ENCODE peak calls at places on chromosomes 2 and 18, in eight cellular contexts. E, L, C, B, H, O, J and U are unnamed samples.

GRCh38 chr18:47263197-47263827 is 11.9 kb upstream of the SKOR2 start:
- DNase-seq in O (no peak), J (no peak), E (no peak), B (no peak), C (no peak), L (no peak), H (no peak), U (no peak)

GRCh38 chr18:21897811-21898210 is 157.2 kb downstream of the MIB1 start:
- DNase-seq in J (no peak), L (no peak), H (peak; percentile 19), E (no peak), B (no peak), C (peak; percentile 58), O (peak; percentile 30), U (peak; percentile 84)

GRCh38 chr2:8581048-8581561 is 100.8 kb upstream of the ID2 start:
- DNase-seq in O (no peak), H (no peak), J (no peak), L (no peak), B (no peak), E (no peak), C (peak; percentile 26), U (no peak)

GRCh38 chr2:42567389-42567788 is 1.0 kb upstream of the MTA3 start:
- DNase-seq in E (no peak), B (no peak), L (no peak), H (no peak), C (no peak), J (no peak), O (no peak), U (no peak)

GRCh38 chr2:213763963-213764362 is 479.7 kb downstream of the SPAG16 start:
- DNase-seq in C (no peak), J (no peak), B (no peak), H (no peak), O (no peak), L (no peak), E (no peak), U (no peak)

GRCh38 chr18:31454066-31454708 is 6.6 kb downstream of the DSG3 start:
- DNase-seq in J (no peak), H (no peak), O (peak; percentile 71), E (no peak), L (no peak), B (no peak), C (no peak), U (no peak)

GRCh38 chr2:104861295-104862060 is 7.6 kb downstream of the POU3F3 start:
- DNase-seq in J (no peak), O (no peak), H (no peak), L (no peak), E (no peak), B (no peak), C (no peak), U (no peak)

GRCh38 chr18:68779169-68779568 is 18.7 kb upstream of the CCDC102B start:
- DNase-seq in O (no peak), H (no peak), B (no peak), L (no peak), E (no peak), C (no peak), J (no peak), U (peak; percentile 86)

GRCh38 chr2:8564475-8564874 is 117.4 kb upstream of the ID2 start:
- DNase-seq in C (no peak), L (no peak), E (no peak), O (no peak), B (peak; percentile 30), H (no peak), J (no peak), U (no peak)

GRCh38 chr2:207467716-207468347 is 61.9 kb upstream of the CREB1 start:
- DNase-seq in H (no peak), J (no peak), B (no peak), E (no peak), C (no peak), O (no peak), L (no peak), U (no peak)

GRCh38 chr2:29528891-29529520 is 392.4 kb downstream of the ALK start:
- DNase-seq in O (no peak), E (peak; percentile 38), H (no peak), J (no peak), L (peak; percentile 54), C (peak; percentile 39), B (no peak), U (peak; percentile 35)

GRCh38 chr2:69175795-69176715 is 163.1 kb downstream of the ANTXR1 start:
- DNase-seq in L (no peak), H (no peak), B (no peak), E (no peak), C (no peak), O (no peak), J (no peak), U (peak; percentile 65)

GRCh38 chr2:120735750-120736170 is at the start of gene GLI2:
- DNase-seq in J (peak; percentile 8), H (peak; percentile 76), L (peak; percentile 66), O (peak; percentile 61), B (peak; percentile 89), E (peak; percentile 74), C (peak; percentile 70), U (peak; percentile 93)

DNA sequence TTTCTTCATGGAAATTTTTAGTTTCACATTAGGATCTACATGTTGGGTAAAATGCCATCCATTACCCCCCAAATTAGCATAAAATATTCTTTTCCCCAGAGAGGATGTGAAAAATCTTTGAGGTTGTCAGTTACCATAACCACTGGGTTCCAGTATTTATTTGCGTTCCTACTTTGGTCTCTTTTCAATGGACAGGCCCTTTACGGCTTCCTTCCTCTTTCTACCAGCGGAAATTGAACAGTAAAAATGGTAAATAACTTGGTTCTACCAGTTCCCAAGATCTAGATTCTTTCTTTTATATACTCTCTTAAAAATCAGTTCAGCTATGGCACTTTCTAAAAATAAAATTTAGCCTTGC is 169.2 kb upstream of the APCDD1 start:
- DNase-seq in O (no peak), B (no peak), C (no peak), L (no peak), E (no peak), H (no peak), J (no peak), U (no peak)
- H3K27ac ChIP-seq in O (no peak overlapping the region), B (no peak overlapping the region), C (no peak overlapping the region), L (no peak overlapping the region), E (no peak overlapping the region), H (no peak overlapping the region), J (no peak overlapping the region), U (no peak overlapping the region)

DNA sequence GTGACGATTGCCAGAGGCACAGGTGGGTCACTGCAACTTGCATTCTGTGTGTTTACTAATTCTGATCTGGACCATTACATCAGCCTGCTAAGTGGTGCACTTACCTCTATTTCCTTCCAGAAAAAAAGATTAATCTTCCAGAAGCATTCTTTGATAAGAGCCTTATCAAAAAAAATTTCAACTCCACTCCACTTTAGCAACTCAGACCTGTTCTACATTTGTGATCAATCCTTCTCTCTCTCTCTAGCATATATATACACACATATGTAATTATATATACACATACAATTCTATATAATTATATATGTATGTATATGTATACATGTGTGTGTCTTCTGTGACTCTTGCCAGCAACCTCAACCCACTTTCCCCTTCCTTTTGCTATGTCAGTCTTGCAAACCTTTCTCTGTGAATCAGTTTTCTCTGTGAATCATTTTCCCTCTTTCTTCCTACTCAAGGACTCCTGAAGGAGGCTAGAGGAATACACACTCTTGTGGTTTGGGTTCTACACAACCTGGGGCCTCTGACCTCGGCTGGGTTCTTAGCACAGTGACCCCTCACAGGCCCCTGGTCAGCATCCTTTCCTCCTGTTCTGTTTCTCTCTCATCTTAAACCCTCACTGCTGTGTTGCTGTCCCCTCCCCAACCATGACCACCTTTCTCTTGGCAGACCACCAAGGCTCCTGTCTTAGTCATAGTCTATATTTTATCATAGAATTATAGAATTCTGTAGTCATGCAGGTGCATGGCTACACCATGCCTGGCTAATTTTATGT is 130.4 kb upstream of the PELI1 start:
- DNase-seq in H (no peak), B (no peak), E (no peak), L (no peak), O (no peak), C (no peak), J (no peak), U (no peak)
- H3K27ac ChIP-seq in H (peak overlapping the region; percentile 85), B (peak overlapping the region; percentile 66), E (peak overlapping the region; percentile 67), L (peak overlapping the region; percentile 80), O (peak overlapping the region; percentile 52), C (peak overlapping the region; percentile 85), J (no peak overlapping the region), U (no peak overlapping the region)

GRCh38 chr2:168992591-168993349 is 38.4 kb downstream of the ABCB11 start:
- DNase-seq in H (no peak), O (no peak), C (no peak), E (no peak), L (no peak), J (no peak), B (no peak), U (no peak)

GRCh38 chr2:168995744-168996143 is 35.4 kb downstream of the ABCB11 start:
- DNase-seq in L (no peak), B (no peak), E (no peak), J (no peak), O (no peak), H (no peak), C (no peak), U (no peak)

GRCh38 chr2:168988755-168989154 is 42.4 kb downstream of the ABCB11 start:
- DNase-seq in E (no peak), C (no peak), B (no peak), J (no peak), H (no peak), O (no peak), L (no peak), U (no peak)

GRCh38 chr2:168993538-168993937 is 37.6 kb downstream of the ABCB11 start:
- DNase-seq in H (no peak), C (no peak), O (no peak), B (no peak), E (no peak), L (no peak), J (no peak), U (no peak)

GRCh38 chr2:168992026-168992425 is 39.1 kb downstream of the ABCB11 start:
- DNase-seq in L (no peak), E (no peak), J (no peak), H (no peak), C (no peak), B (no peak), O (no peak), U (no peak)
- H3K27ac ChIP-seq in L (no peak overlapping the region), E (no peak overlapping the region), J (no peak overlapping the region), H (no peak overlapping the region), C (no peak overlapping the region), B (no peak overlapping the region), O (no peak overlapping the region), U (no peak overlapping the region)

DNA sequence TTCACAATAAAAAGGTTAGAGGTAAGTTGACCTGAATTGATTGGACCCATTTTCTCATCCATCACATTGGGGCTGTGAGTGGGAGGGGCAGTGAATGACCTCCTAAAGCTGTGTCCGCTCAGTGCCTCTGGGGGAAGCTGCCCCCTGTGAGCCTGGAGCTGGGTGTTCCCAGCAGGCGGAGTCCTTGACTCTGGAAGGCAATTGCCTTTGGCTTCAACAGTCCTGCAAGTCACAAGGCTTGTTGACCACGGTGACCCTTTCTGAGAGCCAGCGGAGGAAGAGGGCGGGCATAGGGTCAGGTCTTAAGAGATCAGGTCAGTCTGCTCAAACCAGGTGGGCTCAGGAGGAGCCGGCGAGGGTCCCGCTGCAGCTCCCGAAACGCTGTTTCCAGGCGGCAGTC is 1.1 kb upstream of the CIDEA start:
- DNase-seq in B (no peak), J (no peak), H (no peak), C (no peak), O (no peak), E (no peak), L (no peak), U (no peak)
- H3K27ac ChIP-seq in B (no peak overlapping the region), J (no peak overlapping the region), H (no peak overlapping the region), C (no peak overlapping the region), O (no peak overlapping the region), E (no peak overlapping the region), L (no peak overlapping the region), U (no peak overlapping the region)

DNA sequence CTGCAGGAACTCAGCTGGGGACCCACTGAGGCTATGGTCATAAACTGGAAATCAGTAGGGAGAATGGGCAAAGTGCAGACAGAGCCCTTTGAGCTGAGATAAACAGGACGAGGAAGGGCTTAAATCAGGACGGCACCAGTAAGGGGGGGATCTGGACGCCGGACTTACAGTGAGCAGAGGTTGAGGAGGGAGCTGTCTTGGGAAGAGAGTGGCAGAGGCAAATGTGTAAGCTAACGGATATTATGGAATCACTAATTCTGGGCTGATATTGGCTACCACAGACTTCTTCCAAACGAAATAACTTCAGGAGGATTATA is 540 bp downstream of the CYP27A1 start:
- DNase-seq in H (no peak), E (no peak), B (no peak), O (no peak), L (no peak), J (no peak), C (no peak), U (peak; percentile 46)
- H3K27ac ChIP-seq in H (peak overlapping the region; percentile 29), E (peak overlapping the region; percentile 78), B (peak overlapping the region; percentile 79), O (no peak overlapping the region), L (peak overlapping the region; percentile 91), J (no peak overlapping the region), C (peak overlapping the region; percentile 82), U (peak overlapping the region; percentile 86)